ENCODE peak calls at places on chromosome 6, in six cellular contexts. One of them, this sample, is unnamed.

GRCh38 chr6:156659317-156660198 is 117.6 kb upstream of the ARID1B start:
- DNase-seq in A549: no peak
- DNase-seq in cardiac muscle cell: no peak
- DNase-seq in endodermal cell: no peak
- DNase-seq in psoas muscle: no peak
- DNase-seq in heart left ventricle: no peak
- DNase-seq in this sample: no peak

GRCh38 chr6:135921176-135921575 is 69.7 kb downstream of the PDE7B start:
- DNase-seq in A549: no peak
- DNase-seq in cardiac muscle cell: no peak
- DNase-seq in endodermal cell: no peak
- DNase-seq in psoas muscle: no peak
- DNase-seq in heart left ventricle: no peak
- DNase-seq in this sample: no peak

GRCh38 chr6:33858053-33858475 is 54.3 kb upstream of the MLN start:
- DNase-seq in A549: no peak
- DNase-seq in cardiac muscle cell: no peak
- DNase-seq in endodermal cell: no peak
- DNase-seq in psoas muscle: no peak
- DNase-seq in heart left ventricle: no peak
- DNase-seq in this sample: no peak

GRCh38 chr6:75609639-75610590 is 8.2 kb downstream of the SENP6 start:
- DNase-seq in A549: no peak
- DNase-seq in cardiac muscle cell: no peak
- DNase-seq in endodermal cell: no peak
- DNase-seq in psoas muscle: no peak
- DNase-seq in heart left ventricle: no peak
- DNase-seq in this sample: no peak

GRCh38 chr6:38182426-38182825 is 362.9 kb downstream of the ZFAND3 start:
- DNase-seq in A549: no peak
- DNase-seq in cardiac muscle cell: no peak
- DNase-seq in endodermal cell: no peak
- DNase-seq in psoas muscle: no peak
- DNase-seq in heart left ventricle: no peak
- DNase-seq in this sample: no peak

GRCh38 chr6:34391711-34392496 is 565 bp downstream of the NUDT3 start:
- DNase-seq in A549: peak
- DNase-seq in cardiac muscle cell: peak
- DNase-seq in endodermal cell: peak
- DNase-seq in psoas muscle: peak
- DNase-seq in heart left ventricle: peak
- DNase-seq in this sample: peak

GRCh38 chr6:133707456-133707855 is 181.5 kb upstream of the TCF21 start:
- DNase-seq in A549: no peak
- DNase-seq in cardiac muscle cell: no peak
- DNase-seq in endodermal cell: no peak
- DNase-seq in psoas muscle: no peak
- DNase-seq in heart left ventricle: no peak
- DNase-seq in this sample: no peak

GRCh38 chr6:43495409-43495941 is 14.7 kb downstream of the LRRC73 start:
- DNase-seq in A549: no peak
- DNase-seq in cardiac muscle cell: no peak
- DNase-seq in endodermal cell: peak
- DNase-seq in psoas muscle: no peak
- DNase-seq in heart left ventricle: no peak
- DNase-seq in this sample: no peak

GRCh38 chr6:8633762-8634161 is 198.4 kb upstream of the SLC35B3 start:
- DNase-seq in A549: no peak
- DNase-seq in cardiac muscle cell: no peak
- DNase-seq in endodermal cell: no peak
- DNase-seq in psoas muscle: no peak
- DNase-seq in heart left ventricle: no peak
- DNase-seq in this sample: no peak

GRCh38 chr6:149963462-149964242 is at the start of gene ULBP1:
- DNase-seq in A549: peak
- DNase-seq in cardiac muscle cell: peak
- DNase-seq in endodermal cell: peak
- DNase-seq in psoas muscle: peak
- DNase-seq in heart left ventricle: peak
- DNase-seq in this sample: peak

GRCh38 chr6:73766040-73766439 is 70.0 kb downstream of the CD109 start:
- DNase-seq in A549: no peak
- DNase-seq in cardiac muscle cell: peak
- DNase-seq in endodermal cell: no peak
- DNase-seq in psoas muscle: no peak
- DNase-seq in heart left ventricle: no peak
- DNase-seq in this sample: no peak

GRCh38 chr6:38161754-38162492 is 342.4 kb downstream of the ZFAND3 start:
- DNase-seq in A549: no peak
- DNase-seq in cardiac muscle cell: no peak
- DNase-seq in endodermal cell: peak
- DNase-seq in psoas muscle: no peak
- DNase-seq in heart left ventricle: no peak
- DNase-seq in this sample: no peak

GRCh38 chr6:12289655-12290489 is at the start of gene EDN1:
- DNase-seq in A549: peak
- DNase-seq in cardiac muscle cell: peak
- DNase-seq in endodermal cell: peak
- DNase-seq in psoas muscle: peak
- DNase-seq in heart left ventricle: peak
- DNase-seq in this sample: peak

GRCh38 chr6:159062564-159062945 is 17.8 kb upstream of the TAGAP start:
- DNase-seq in A549: no peak
- DNase-seq in cardiac muscle cell: no peak
- DNase-seq in endodermal cell: peak
- DNase-seq in psoas muscle: no peak
- DNase-seq in heart left ventricle: no peak
- DNase-seq in this sample: no peak

GRCh38 chr6:157514659-157515496 is 133.9 kb downstream of the ZDHHC14 start:
- DNase-seq in A549: peak
- DNase-seq in cardiac muscle cell: no peak
- DNase-seq in endodermal cell: no peak
- DNase-seq in psoas muscle: peak
- DNase-seq in heart left ventricle: no peak
- DNase-seq in this sample: peak

GRCh38 chr6:126118934-126119333 is 132.6 kb downstream of the TRMT11 start:
- DNase-seq in A549: no peak
- DNase-seq in cardiac muscle cell: no peak
- DNase-seq in endodermal cell: no peak
- DNase-seq in psoas muscle: no peak
- DNase-seq in heart left ventricle: no peak
- DNase-seq in this sample: no peak

GRCh38 chr6:136087986-136088385 is 162.1 kb downstream of the MTFR2 start:
- DNase-seq in A549: no peak
- DNase-seq in cardiac muscle cell: no peak
- DNase-seq in endodermal cell: no peak
- DNase-seq in psoas muscle: no peak
- DNase-seq in heart left ventricle: no peak
- DNase-seq in this sample: no peak

GRCh38 chr6:70884074-70884983 is 72.5 kb downstream of the B3GAT2 start:
- DNase-seq in A549: peak
- DNase-seq in cardiac muscle cell: peak
- DNase-seq in endodermal cell: peak
- DNase-seq in psoas muscle: peak
- DNase-seq in heart left ventricle: peak
- DNase-seq in this sample: no peak

DNA sequence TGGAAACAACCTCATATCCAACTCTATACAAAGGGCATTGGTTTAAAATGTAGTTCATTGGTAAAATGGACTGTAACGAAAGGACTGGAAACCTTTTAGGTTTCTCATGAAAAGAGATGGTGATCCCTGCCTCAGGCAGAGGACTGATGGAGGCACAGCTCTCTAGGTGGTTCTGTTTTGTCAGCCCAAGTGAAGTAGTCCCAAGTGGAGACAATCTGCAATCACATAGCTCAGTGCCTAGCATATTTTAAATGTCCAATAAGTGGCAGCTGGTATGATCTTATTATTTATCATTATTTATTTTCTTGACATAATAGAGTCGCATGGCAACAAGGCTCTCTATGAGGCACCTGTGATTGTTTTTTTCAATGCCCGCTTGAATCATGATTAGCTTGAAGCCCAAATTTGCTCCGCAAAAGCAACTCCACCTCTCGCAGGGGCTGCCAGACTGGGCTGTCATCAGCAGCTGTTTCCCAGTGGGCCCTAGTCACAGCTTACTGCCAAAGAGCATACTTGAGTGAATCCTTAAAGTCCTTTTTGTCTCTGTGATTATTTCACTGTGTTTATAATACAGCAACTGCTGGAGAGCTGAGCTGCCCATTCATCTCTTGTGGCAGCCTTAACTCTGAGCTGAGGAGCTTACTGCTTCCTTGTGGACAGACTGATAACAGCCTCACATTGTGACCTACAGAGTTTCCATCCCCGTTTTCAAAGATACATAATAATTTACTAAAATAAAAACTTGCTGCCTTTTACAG is 19.7 kb upstream of the ENPP1 start:
- DNase-seq in A549: no peak
- DNase-seq in cardiac muscle cell: peak
- DNase-seq in endodermal cell: peak
- DNase-seq in psoas muscle: peak
- DNase-seq in heart left ventricle: no peak
- DNase-seq in this sample: no peak
- TF ChIP-seq CTCF in A549: no peak
- TF ChIP-seq CTCF in cardiac muscle cell: no peak
- TF ChIP-seq CTCF in endodermal cell: peak
- TF ChIP-seq CTCF in psoas muscle: no peak
- TF ChIP-seq CTCF in heart left ventricle: peak
- TF ChIP-seq CTCF in this sample: no peak

GRCh38 chr6:117397536-117398227 is 28.1 kb downstream of the ROS1 start:
- DNase-seq in A549: no peak
- DNase-seq in cardiac muscle cell: peak
- DNase-seq in endodermal cell: no peak
- DNase-seq in psoas muscle: no peak
- DNase-seq in heart left ventricle: no peak
- DNase-seq in this sample: no peak

GRCh38 chr6:117401799-117402198 is 23.9 kb downstream of the ROS1 start:
- DNase-seq in A549: no peak
- DNase-seq in cardiac muscle cell: no peak
- DNase-seq in endodermal cell: no peak
- DNase-seq in psoas muscle: no peak
- DNase-seq in heart left ventricle: no peak
- DNase-seq in this sample: no peak

GRCh38 chr6:117399126-117399525 is 26.6 kb downstream of the ROS1 start:
- DNase-seq in A549: no peak
- DNase-seq in cardiac muscle cell: no peak
- DNase-seq in endodermal cell: no peak
- DNase-seq in psoas muscle: no peak
- DNase-seq in heart left ventricle: no peak
- DNase-seq in this sample: no peak

GRCh38 chr6:117396228-117396627 is 29.5 kb downstream of the ROS1 start:
- DNase-seq in A549: no peak
- DNase-seq in cardiac muscle cell: peak
- DNase-seq in endodermal cell: no peak
- DNase-seq in psoas muscle: no peak
- DNase-seq in heart left ventricle: peak
- DNase-seq in this sample: no peak

DNA sequence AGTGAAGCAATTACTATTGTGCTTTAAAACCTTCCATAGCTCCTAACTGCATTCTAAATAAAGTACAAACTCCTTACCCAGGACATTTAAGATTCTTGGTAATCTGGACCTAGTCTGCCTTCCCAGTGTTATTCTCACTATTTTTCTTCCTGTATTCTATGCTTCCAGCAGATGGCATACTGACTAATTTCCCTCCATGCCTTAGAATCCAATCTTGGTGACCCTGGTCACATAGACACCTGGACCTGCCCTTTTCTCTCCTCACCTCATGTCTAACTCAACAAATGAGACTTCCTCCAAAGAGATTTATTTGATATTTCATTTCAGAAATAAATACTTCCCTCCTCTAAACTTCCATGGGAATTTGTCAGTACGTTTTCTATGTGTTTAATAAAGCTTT is 25.8 kb downstream of the ROS1 start:
- DNase-seq in A549: peak
- DNase-seq in cardiac muscle cell: no peak
- DNase-seq in endodermal cell: no peak
- DNase-seq in psoas muscle: no peak
- DNase-seq in heart left ventricle: no peak
- DNase-seq in this sample: no peak
- TF ChIP-seq CTCF in A549: peak
- TF ChIP-seq CTCF in cardiac muscle cell: peak
- TF ChIP-seq CTCF in endodermal cell: peak
- TF ChIP-seq CTCF in psoas muscle: no peak
- TF ChIP-seq CTCF in heart left ventricle: no peak
- TF ChIP-seq CTCF in this sample: no peak

DNA sequence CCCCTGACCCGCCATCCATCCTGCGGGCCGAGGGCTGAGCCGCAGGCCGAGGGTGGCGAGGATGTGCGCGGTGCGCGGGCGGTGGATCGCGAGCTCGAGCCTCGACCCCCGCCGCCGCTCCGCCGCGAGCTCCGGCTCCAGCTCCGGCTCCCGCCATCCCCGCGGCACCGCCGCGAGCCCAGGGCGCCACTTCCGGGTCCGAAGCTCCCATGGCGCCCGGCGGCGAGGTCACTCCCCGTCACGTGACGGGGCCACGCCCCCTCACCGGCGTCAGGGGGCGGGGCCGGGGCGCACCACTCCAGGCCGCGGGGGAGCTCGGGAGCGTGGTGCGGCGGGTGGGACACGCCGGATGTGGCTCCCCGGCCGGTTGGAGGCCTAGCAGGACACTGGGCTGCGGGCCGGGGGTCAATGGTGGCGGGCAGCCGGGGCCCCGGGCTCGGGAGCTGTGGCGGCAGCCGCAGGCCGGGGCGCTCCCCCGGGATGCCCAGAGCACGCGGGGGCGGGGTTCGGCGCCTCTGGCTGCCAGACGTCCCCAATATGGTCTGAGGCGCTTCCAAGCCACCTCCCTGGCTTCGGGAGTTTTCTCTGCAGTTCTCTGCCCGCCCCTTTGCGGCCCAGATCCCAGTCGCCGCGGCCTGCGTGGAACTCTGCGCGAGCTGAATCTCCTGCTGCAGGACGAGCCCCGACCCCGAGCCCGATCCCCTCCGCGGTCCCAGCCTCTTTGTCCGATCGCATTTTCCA is at the start of gene MTCH1:
- DNase-seq in A549: peak
- DNase-seq in cardiac muscle cell: peak
- DNase-seq in endodermal cell: peak
- DNase-seq in psoas muscle: peak
- DNase-seq in heart left ventricle: peak
- DNase-seq in this sample: peak
- TF ChIP-seq CTCF in A549: no peak
- TF ChIP-seq CTCF in cardiac muscle cell: no peak
- TF ChIP-seq CTCF in endodermal cell: no peak
- TF ChIP-seq CTCF in psoas muscle: no peak
- TF ChIP-seq CTCF in heart left ventricle: no peak
- TF ChIP-seq CTCF in this sample: no peak

DNA sequence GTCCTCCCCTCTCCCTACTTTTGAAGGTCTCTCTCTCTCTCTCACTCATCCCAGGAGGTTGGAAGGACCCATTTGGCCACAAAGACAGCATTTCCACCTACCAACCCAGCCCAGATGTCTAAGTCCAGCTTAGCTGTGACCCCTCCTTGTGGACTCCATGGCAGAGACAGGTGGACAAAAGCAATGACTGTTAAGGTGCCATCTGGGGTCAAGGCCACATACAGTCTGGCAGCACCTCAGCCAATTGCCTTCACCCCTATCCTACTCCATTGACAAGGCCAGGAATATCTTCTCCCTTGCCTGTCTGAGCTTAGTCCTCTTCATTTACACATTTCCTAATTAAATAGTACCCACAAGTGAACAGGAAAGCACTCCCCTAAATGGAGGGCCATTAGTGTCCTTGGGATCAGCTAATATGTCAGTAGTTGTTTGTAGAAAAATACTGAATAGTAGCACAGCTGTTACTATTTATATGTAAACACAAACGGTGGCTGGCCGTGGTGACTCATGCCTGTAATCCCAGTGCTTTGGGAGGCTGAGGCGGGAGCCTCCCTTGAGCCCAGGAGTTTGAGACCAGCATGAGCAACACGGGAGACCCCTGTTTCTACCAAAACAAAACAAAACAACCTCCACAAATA is 28.8 kb downstream of the GCM1 start:
- DNase-seq in A549: peak
- DNase-seq in cardiac muscle cell: no peak
- DNase-seq in endodermal cell: peak
- DNase-seq in psoas muscle: no peak
- DNase-seq in heart left ventricle: no peak
- DNase-seq in this sample: no peak
- TF ChIP-seq CTCF in A549: no peak
- TF ChIP-seq CTCF in cardiac muscle cell: no peak
- TF ChIP-seq CTCF in endodermal cell: no peak
- TF ChIP-seq CTCF in psoas muscle: no peak
- TF ChIP-seq CTCF in heart left ventricle: no peak
- TF ChIP-seq CTCF in this sample: no peak